ENCODE peak calls at places on chromosomes 4 and X, in seven cellular contexts. One of them, this sample, is unnamed.

GRCh38 chr4:147829401-147830101 is 97.7 kb downstream of the ARHGAP10 start:
- DNase-seq in coronary artery: peak
- DNase-seq in heart right ventricle: peak
- DNase-seq in MM.1S: no peak
- DNase-seq in RWPE1: peak
- DNase-seq in endothelial cell: no peak
- DNase-seq in progenitor cell of endocrine pancreas: no peak
- DNase-seq in this sample: no peak

GRCh38 chr4:10478621-10479020 is 21.4 kb upstream of the ZNF518B start:
- DNase-seq in progenitor cell of endocrine pancreas: no peak
- DNase-seq in MM.1S: no peak
- DNase-seq in heart right ventricle: no peak
- DNase-seq in endothelial cell: no peak
- DNase-seq in RWPE1: no peak
- DNase-seq in coronary artery: no peak
- DNase-seq in this sample: no peak

GRCh38 chr4:2340272-2341061 is 78.0 kb downstream of the ZFYVE28 start:
- DNase-seq in heart right ventricle: no peak
- DNase-seq in coronary artery: no peak
- DNase-seq in progenitor cell of endocrine pancreas: peak
- DNase-seq in MM.1S: no peak
- DNase-seq in RWPE1: no peak
- DNase-seq in endothelial cell: peak
- DNase-seq in this sample: no peak

GRCh38 chrX:11908371-11908770 is 150.3 kb downstream of the MSL3 start:
- DNase-seq in RWPE1: peak
- DNase-seq in coronary artery: no peak
- DNase-seq in endothelial cell: peak
- DNase-seq in progenitor cell of endocrine pancreas: no peak
- DNase-seq in MM.1S: no peak
- DNase-seq in heart right ventricle: no peak
- DNase-seq in this sample: peak

GRCh38 chr4:185115827-185116232 is 27.2 kb upstream of the SLC25A4 start:
- DNase-seq in heart right ventricle: peak
- DNase-seq in RWPE1: no peak
- DNase-seq in progenitor cell of endocrine pancreas: peak
- DNase-seq in coronary artery: peak
- DNase-seq in endothelial cell: no peak
- DNase-seq in MM.1S: no peak
- DNase-seq in this sample: no peak

GRCh38 chr4:117137143-117137542 is 51.8 kb upstream of the TRAM1L1 start:
- DNase-seq in progenitor cell of endocrine pancreas: no peak
- DNase-seq in coronary artery: no peak
- DNase-seq in heart right ventricle: no peak
- DNase-seq in RWPE1: peak
- DNase-seq in endothelial cell: no peak
- DNase-seq in MM.1S: no peak
- DNase-seq in this sample: no peak

GRCh38 chr4:168797176-168797575 is 212.9 kb downstream of the CBR4 start:
- DNase-seq in heart right ventricle: no peak
- DNase-seq in progenitor cell of endocrine pancreas: no peak
- DNase-seq in RWPE1: peak
- DNase-seq in coronary artery: no peak
- DNase-seq in MM.1S: no peak
- DNase-seq in endothelial cell: no peak
- DNase-seq in this sample: no peak

GRCh38 chrX:10103023-10103422 is 53.8 kb upstream of the CLCN4 start:
- DNase-seq in MM.1S: no peak
- DNase-seq in progenitor cell of endocrine pancreas: no peak
- DNase-seq in endothelial cell: no peak
- DNase-seq in heart right ventricle: no peak
- DNase-seq in RWPE1: no peak
- DNase-seq in coronary artery: no peak
- DNase-seq in this sample: no peak

GRCh38 chrX:82370978-82371646 is 1137.0 kb upstream of the POU3F4 start:
- DNase-seq in MM.1S: no peak
- DNase-seq in progenitor cell of endocrine pancreas: no peak
- DNase-seq in coronary artery: no peak
- DNase-seq in endothelial cell: no peak
- DNase-seq in heart right ventricle: no peak
- DNase-seq in RWPE1: no peak
- DNase-seq in this sample: no peak

GRCh38 chr4:27168783-27169182 is 308.1 kb downstream of the STIM2 start:
- DNase-seq in RWPE1: no peak
- DNase-seq in heart right ventricle: no peak
- DNase-seq in endothelial cell: no peak
- DNase-seq in coronary artery: no peak
- DNase-seq in progenitor cell of endocrine pancreas: no peak
- DNase-seq in MM.1S: no peak
- DNase-seq in this sample: no peak

GRCh38 chr4:15963568-15963967 is 593 bp upstream of the FGFBP2 start:
- DNase-seq in RWPE1: no peak
- DNase-seq in coronary artery: no peak
- DNase-seq in MM.1S: no peak
- DNase-seq in progenitor cell of endocrine pancreas: no peak
- DNase-seq in endothelial cell: no peak
- DNase-seq in heart right ventricle: no peak
- DNase-seq in this sample: peak

GRCh38 chr4:100880012-100880411 is 362.2 kb upstream of the EMCN start:
- DNase-seq in heart right ventricle: no peak
- DNase-seq in RWPE1: no peak
- DNase-seq in progenitor cell of endocrine pancreas: no peak
- DNase-seq in endothelial cell: peak
- DNase-seq in coronary artery: no peak
- DNase-seq in MM.1S: no peak
- DNase-seq in this sample: no peak

GRCh38 chrX:48466696-48467095 is 3.4 kb downstream of the SLC38A5 start:
- DNase-seq in progenitor cell of endocrine pancreas: no peak
- DNase-seq in endothelial cell: no peak
- DNase-seq in RWPE1: no peak
- DNase-seq in coronary artery: no peak
- DNase-seq in MM.1S: no peak
- DNase-seq in heart right ventricle: no peak
- DNase-seq in this sample: no peak
- TF ChIP-seq CTCF in progenitor cell of endocrine pancreas: peak
- TF ChIP-seq CTCF in endothelial cell: peak
- TF ChIP-seq CTCF in RWPE1: no peak
- TF ChIP-seq CTCF in coronary artery: no peak
- TF ChIP-seq CTCF in MM.1S: peak
- TF ChIP-seq CTCF in heart right ventricle: no peak
- TF ChIP-seq CTCF in this sample: no peak

GRCh38 chr4:139508581-139509237 is 47.3 kb downstream of the SETD7 start:
- DNase-seq in coronary artery: no peak
- DNase-seq in progenitor cell of endocrine pancreas: no peak
- DNase-seq in RWPE1: no peak
- DNase-seq in heart right ventricle: no peak
- DNase-seq in endothelial cell: no peak
- DNase-seq in MM.1S: no peak
- DNase-seq in this sample: no peak

GRCh38 chr4:139506774-139507173 is 49.2 kb downstream of the SETD7 start:
- DNase-seq in MM.1S: no peak
- DNase-seq in endothelial cell: no peak
- DNase-seq in RWPE1: no peak
- DNase-seq in coronary artery: no peak
- DNase-seq in heart right ventricle: peak
- DNase-seq in progenitor cell of endocrine pancreas: no peak
- DNase-seq in this sample: no peak

GRCh38 chr4:139514382-139515059 is 41.5 kb downstream of the SETD7 start:
- DNase-seq in MM.1S: no peak
- DNase-seq in progenitor cell of endocrine pancreas: no peak
- DNase-seq in heart right ventricle: no peak
- DNase-seq in endothelial cell: no peak
- DNase-seq in RWPE1: no peak
- DNase-seq in coronary artery: no peak
- DNase-seq in this sample: no peak

GRCh38 chr4:139511320-139511719 is 44.7 kb downstream of the SETD7 start:
- DNase-seq in MM.1S: no peak
- DNase-seq in heart right ventricle: no peak
- DNase-seq in progenitor cell of endocrine pancreas: no peak
- DNase-seq in endothelial cell: no peak
- DNase-seq in coronary artery: no peak
- DNase-seq in RWPE1: no peak
- DNase-seq in this sample: no peak

DNA sequence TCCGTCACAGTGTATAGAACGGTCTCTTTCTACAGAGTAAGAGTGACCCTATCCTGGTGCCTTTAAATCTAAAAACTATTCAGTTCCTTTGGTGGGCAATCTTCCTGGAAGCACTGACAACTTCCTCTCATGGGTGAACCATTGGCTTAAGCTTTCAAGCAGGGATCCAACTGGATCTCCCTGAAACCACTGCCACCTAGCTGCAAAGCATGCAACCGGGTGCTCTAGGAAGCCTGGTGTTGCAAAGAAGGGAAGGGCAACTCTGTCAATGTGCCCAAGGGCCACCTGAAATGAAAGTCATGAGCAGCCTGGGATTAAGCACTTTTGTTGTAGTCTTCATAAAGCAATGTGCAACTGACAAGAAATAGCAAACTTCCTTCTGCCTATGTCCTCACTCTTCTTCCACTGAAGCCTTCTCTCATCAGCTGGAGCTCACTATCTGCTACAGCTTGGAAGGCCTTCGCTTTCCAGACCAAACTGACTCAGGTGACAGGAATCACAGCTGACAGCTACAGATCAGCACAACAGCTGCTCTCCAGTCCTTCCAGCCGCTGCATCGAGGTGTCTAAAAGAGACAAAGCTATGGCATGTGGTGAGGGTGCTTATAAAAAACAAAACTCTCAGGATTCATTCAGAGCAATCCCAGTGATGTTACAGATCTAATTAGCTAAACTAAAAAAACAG is 46.1 kb downstream of the SETD7 start:
- DNase-seq in MM.1S: no peak
- DNase-seq in coronary artery: no peak
- DNase-seq in RWPE1: peak
- DNase-seq in endothelial cell: peak
- DNase-seq in progenitor cell of endocrine pancreas: no peak
- DNase-seq in heart right ventricle: peak
- DNase-seq in this sample: no peak
- TF ChIP-seq CTCF in MM.1S: peak
- TF ChIP-seq CTCF in coronary artery: no peak
- TF ChIP-seq CTCF in RWPE1: peak
- TF ChIP-seq CTCF in endothelial cell: no peak
- TF ChIP-seq CTCF in progenitor cell of endocrine pancreas: peak
- TF ChIP-seq CTCF in heart right ventricle: peak
- TF ChIP-seq CTCF in this sample: no peak

GRCh38 chrX:1673337-1673736 is 58.5 kb downstream of the ASMT start:
- DNase-seq in endothelial cell: peak
- DNase-seq in coronary artery: no peak
- DNase-seq in RWPE1: no peak
- DNase-seq in progenitor cell of endocrine pancreas: no peak
- DNase-seq in heart right ventricle: no peak
- DNase-seq in MM.1S: peak
- DNase-seq in this sample: peak
- TF ChIP-seq CTCF in endothelial cell: peak
- TF ChIP-seq CTCF in coronary artery: no peak
- TF ChIP-seq CTCF in RWPE1: no peak
- TF ChIP-seq CTCF in progenitor cell of endocrine pancreas: peak
- TF ChIP-seq CTCF in heart right ventricle: peak
- TF ChIP-seq CTCF in MM.1S: peak
- TF ChIP-seq CTCF in this sample: peak

GRCh38 chrX:20756585-20756984 is 489.9 kb upstream of the RPS6KA3 start:
- DNase-seq in MM.1S: no peak
- DNase-seq in progenitor cell of endocrine pancreas: no peak
- DNase-seq in coronary artery: no peak
- DNase-seq in RWPE1: no peak
- DNase-seq in heart right ventricle: no peak
- DNase-seq in endothelial cell: no peak
- DNase-seq in this sample: no peak
- TF ChIP-seq CTCF in MM.1S: no peak
- TF ChIP-seq CTCF in progenitor cell of endocrine pancreas: no peak
- TF ChIP-seq CTCF in coronary artery: no peak
- TF ChIP-seq CTCF in RWPE1: no peak
- TF ChIP-seq CTCF in heart right ventricle: no peak
- TF ChIP-seq CTCF in endothelial cell: no peak
- TF ChIP-seq CTCF in this sample: no peak

GRCh38 chrX:20596856-20597255 is 330.1 kb upstream of the RPS6KA3 start:
- DNase-seq in coronary artery: no peak
- DNase-seq in MM.1S: no peak
- DNase-seq in heart right ventricle: no peak
- DNase-seq in RWPE1: no peak
- DNase-seq in endothelial cell: no peak
- DNase-seq in progenitor cell of endocrine pancreas: no peak
- DNase-seq in this sample: no peak

GRCh38 chrX:20593402-20593801 is 326.7 kb upstream of the RPS6KA3 start:
- DNase-seq in coronary artery: no peak
- DNase-seq in heart right ventricle: no peak
- DNase-seq in RWPE1: no peak
- DNase-seq in progenitor cell of endocrine pancreas: no peak
- DNase-seq in endothelial cell: no peak
- DNase-seq in MM.1S: no peak
- DNase-seq in this sample: no peak

GRCh38 chrX:20593836-20594235 is 327.1 kb upstream of the RPS6KA3 start:
- DNase-seq in endothelial cell: no peak
- DNase-seq in progenitor cell of endocrine pancreas: no peak
- DNase-seq in RWPE1: no peak
- DNase-seq in MM.1S: no peak
- DNase-seq in coronary artery: no peak
- DNase-seq in heart right ventricle: no peak
- DNase-seq in this sample: no peak

GRCh38 chrX:20595928-20596550 is 329.3 kb upstream of the RPS6KA3 start:
- DNase-seq in progenitor cell of endocrine pancreas: no peak
- DNase-seq in MM.1S: no peak
- DNase-seq in heart right ventricle: no peak
- DNase-seq in RWPE1: no peak
- DNase-seq in endothelial cell: no peak
- DNase-seq in coronary artery: no peak
- DNase-seq in this sample: peak

GRCh38 chrX:20594985-20595384 is 328.3 kb upstream of the RPS6KA3 start:
- DNase-seq in progenitor cell of endocrine pancreas: no peak
- DNase-seq in coronary artery: no peak
- DNase-seq in heart right ventricle: no peak
- DNase-seq in endothelial cell: no peak
- DNase-seq in RWPE1: no peak
- DNase-seq in MM.1S: no peak
- DNase-seq in this sample: no peak
- TF ChIP-seq CTCF in progenitor cell of endocrine pancreas: peak
- TF ChIP-seq CTCF in coronary artery: no peak
- TF ChIP-seq CTCF in heart right ventricle: no peak
- TF ChIP-seq CTCF in endothelial cell: peak
- TF ChIP-seq CTCF in RWPE1: no peak
- TF ChIP-seq CTCF in MM.1S: no peak
- TF ChIP-seq CTCF in this sample: no peak

DNA sequence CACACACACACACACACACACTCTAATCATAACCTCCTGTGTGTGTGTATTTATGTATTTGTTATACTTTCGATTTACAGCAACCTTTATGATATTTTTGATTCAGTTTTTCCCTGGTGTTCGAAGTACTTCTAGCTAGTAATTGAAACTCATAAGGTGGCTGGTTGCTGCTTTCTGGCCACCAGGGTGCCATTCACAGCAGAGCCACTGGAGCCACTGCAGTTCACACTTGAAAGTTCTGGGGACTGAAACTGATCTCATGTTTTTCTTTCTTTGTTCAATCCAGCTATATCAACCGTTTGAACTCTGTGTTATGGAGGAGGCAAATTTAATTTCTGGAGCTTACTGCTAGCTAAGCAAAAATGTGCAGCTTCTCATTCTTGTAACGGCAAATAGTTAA is 419.4 kb downstream of the ADGRL3 start:
- DNase-seq in endothelial cell: no peak
- DNase-seq in RWPE1: no peak
- DNase-seq in progenitor cell of endocrine pancreas: no peak
- DNase-seq in MM.1S: no peak
- DNase-seq in coronary artery: no peak
- DNase-seq in heart right ventricle: no peak
- DNase-seq in this sample: no peak
- TF ChIP-seq CTCF in endothelial cell: peak
- TF ChIP-seq CTCF in RWPE1: no peak
- TF ChIP-seq CTCF in progenitor cell of endocrine pancreas: peak
- TF ChIP-seq CTCF in MM.1S: no peak
- TF ChIP-seq CTCF in coronary artery: peak
- TF ChIP-seq CTCF in heart right ventricle: no peak
- TF ChIP-seq CTCF in this sample: no peak